ENCODE peak calls at places on chromosomes 12 and 14, in eight cellular contexts. N is skeletal muscle cell, Z is transverse colon, O is stomach, A is aorta, B is hepatocyte, E is coronary artery, K is esophagus squamous epithelium. I is an unnamed sample.

GRCh38 chr14:87170179-87170578 is 822.8 kb downstream of the GALC start:
- DNase-seq in N (no peak), Z (no peak), O (no peak), A (no peak), B (no peak), E (no peak), K (no peak), I (no peak)

GRCh38 chr12:94180558-94181296 is 32.4 kb downstream of the PLXNC1 start:
- DNase-seq in N (no peak), Z (no peak), O (no peak), A (no peak), B (no peak), E (no peak), K (no peak), I (no peak)

GRCh38 chr12:20196767-20197166 is 171.6 kb upstream of the PDE3A start:
- DNase-seq in N (no peak), Z (no peak), O (no peak), A (no peak), B (no peak), E (no peak), K (no peak), I (no peak)

GRCh38 chr12:111398530-111398929 is 7.2 kb upstream of the SH2B3 start:
- DNase-seq in N (no peak), Z (no peak), O (no peak), A (no peak), B (no peak), E (no peak), K (no peak), I (no peak)

GRCh38 chr14:52951730-52952481 is 1.1 kb upstream of the FERMT2 start:
- DNase-seq in N (peak; percentile 59), Z (peak; percentile 18), O (peak; percentile 43), A (no peak), B (peak; percentile 77), E (no peak), K (no peak), I (peak; percentile 50)

GRCh38 chr14:72714094-72714493 is 179.8 kb downstream of the DPF3 start:
- DNase-seq in N (no peak), Z (peak; percentile 24), O (no peak), A (no peak), B (no peak), E (no peak), K (no peak), I (no peak)

GRCh38 chr12:23197266-23197665 is 572.3 kb downstream of the ETNK1 start:
- DNase-seq in N (no peak), Z (no peak), O (no peak), A (no peak), B (no peak), E (no peak), K (no peak), I (no peak)

GRCh38 chr14:74655597-74656389 is 43.8 kb upstream of the LTBP2 start:
- DNase-seq in N (peak; percentile 60), Z (no peak), O (no peak), A (no peak), B (no peak), E (no peak), K (no peak), I (no peak)

GRCh38 chr12:58888131-58888783 is 32.0 kb downstream of the LRIG3 start:
- DNase-seq in N (peak; percentile 49), Z (no peak), O (peak; percentile 37), A (no peak), B (peak; percentile 12), E (no peak), K (no peak), I (peak; percentile 91)

GRCh38 chr14:35196571-35196970 is 74.2 kb downstream of the PRORP start:
- DNase-seq in N (no peak), Z (no peak), O (no peak), A (no peak), B (no peak), E (no peak), K (no peak), I (no peak)

GRCh38 chr14:96576937-96577336 is 74.8 kb downstream of the PAPOLA start:
- DNase-seq in N (no peak), Z (no peak), O (no peak), A (no peak), B (no peak), E (peak; percentile 40), K (no peak), I (no peak)

GRCh38 chr14:53149656-53150319 is 3.3 kb downstream of the DDHD1 start:
- DNase-seq in N (no peak), Z (no peak), O (no peak), A (no peak), B (no peak), E (no peak), K (no peak), I (no peak)

GRCh38 chr12:58670623-58671022 is 249.7 kb downstream of the LRIG3 start:
- DNase-seq in N (no peak), Z (no peak), O (no peak), A (no peak), B (no peak), E (no peak), K (no peak), I (no peak)

GRCh38 chr14:75342762-75343599 is 64.4 kb downstream of the FOS start:
- DNase-seq in N (no peak), Z (no peak), O (no peak), A (no peak), B (no peak), E (no peak), K (no peak), I (no peak)

GRCh38 chr12:48988030-48988649 is 10.0 kb downstream of the WNT1 start:
- DNase-seq in N (no peak), Z (peak; percentile 75), O (peak; percentile 74), A (peak; percentile 93), B (peak; percentile 73), E (no peak), K (no peak), I (no peak)

GRCh38 chr14:56733396-56733795 is 76.9 kb downstream of the OTX2 start:
- DNase-seq in N (no peak), Z (no peak), O (no peak), A (no peak), B (no peak), E (no peak), K (no peak), I (no peak)

GRCh38 chr14:71328183-71328582 is 420.9 kb downstream of the PCNX1 start:
- DNase-seq in N (no peak), Z (no peak), O (no peak), A (no peak), B (no peak), E (no peak), K (no peak), I (no peak)

GRCh38 chr12:81329088-81329487 is 251.2 kb downstream of the ACSS3 start:
- DNase-seq in N (no peak), Z (no peak), O (no peak), A (no peak), B (peak; percentile 12), E (no peak), K (no peak), I (no peak)

GRCh38 chr12:953776-954175 is 4.3 kb upstream of the RAD52 start:
- DNase-seq in N (peak; percentile 4), Z (no peak), O (no peak), A (no peak), B (no peak), E (no peak), K (no peak), I (no peak)

GRCh38 chr14:28769358-28769757 is 2.8 kb downstream of the FOXG1 start:
- DNase-seq in N (no peak), Z (no peak), O (no peak), A (no peak), B (no peak), E (no peak), K (no peak), I (no peak)

GRCh38 chr12:29591140-29592020 is 93.9 kb upstream of the OVCH1 start:
- DNase-seq in N (no peak), Z (no peak), O (no peak), A (no peak), B (peak; percentile 35), E (no peak), K (no peak), I (no peak)

GRCh38 chr14:23351681-23352505 is 794 bp downstream of the SLC22A17 start:
- DNase-seq in N (no peak), Z (no peak), O (no peak), A (peak; percentile 77), B (peak; percentile 42), E (peak; percentile 72), K (no peak), I (no peak)
- H3K4me3 ChIP-seq in N (peak overlapping the region; percentile 84), Z (peak overlapping the region; percentile 45), O (peak overlapping the region; percentile 63), A (peak overlapping the region; percentile 63), B (peak overlapping the region; percentile 68), E (peak overlapping the region; percentile 91), K (peak overlapping the region; percentile 58), I (peak overlapping the region; percentile 65)

DNA sequence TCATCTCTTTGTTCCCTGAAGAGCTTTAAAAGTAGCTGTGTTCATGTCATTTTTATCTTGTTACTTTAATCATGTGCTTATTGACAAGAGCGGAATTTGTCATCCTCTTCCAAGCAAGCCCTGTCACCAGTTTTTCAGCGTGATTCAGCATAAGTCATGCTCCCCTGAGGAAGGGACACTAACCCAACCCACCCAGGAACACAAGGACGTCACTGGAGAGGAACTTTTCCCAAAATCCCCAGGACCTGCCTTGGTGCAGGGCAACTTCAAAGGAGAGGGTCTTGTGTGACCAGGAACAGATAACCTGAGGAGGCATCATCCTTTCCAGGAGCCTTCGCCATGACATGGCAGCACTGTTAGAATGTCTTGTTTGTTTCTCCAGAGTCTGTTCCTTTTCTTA is 107.1 kb upstream of the DIO3 start:
- DNase-seq in N (no peak), Z (no peak), O (peak; percentile 3), A (peak; percentile 27), B (no peak), E (no peak), K (no peak), I (no peak)
- H3K4me3 ChIP-seq in N (no peak overlapping the region), Z (no peak overlapping the region), O (no peak overlapping the region), A (no peak overlapping the region), B (no peak overlapping the region), E (no peak overlapping the region), K (no peak overlapping the region), I (no peak overlapping the region)

GRCh38 chr14:105410642-105411016 is 9.0 kb upstream of the MTA1 start:
- DNase-seq in N (no peak), Z (no peak), O (no peak), A (no peak), B (no peak), E (no peak), K (no peak), I (no peak)
- H3K4me3 ChIP-seq in N (peak overlapping the region; percentile 43), Z (peak overlapping the region; percentile 30), O (peak overlapping the region; percentile 35), A (no peak overlapping the region), B (no peak overlapping the region), E (peak overlapping the region; percentile 65), K (peak overlapping the region; percentile 19), I (no peak overlapping the region)

DNA sequence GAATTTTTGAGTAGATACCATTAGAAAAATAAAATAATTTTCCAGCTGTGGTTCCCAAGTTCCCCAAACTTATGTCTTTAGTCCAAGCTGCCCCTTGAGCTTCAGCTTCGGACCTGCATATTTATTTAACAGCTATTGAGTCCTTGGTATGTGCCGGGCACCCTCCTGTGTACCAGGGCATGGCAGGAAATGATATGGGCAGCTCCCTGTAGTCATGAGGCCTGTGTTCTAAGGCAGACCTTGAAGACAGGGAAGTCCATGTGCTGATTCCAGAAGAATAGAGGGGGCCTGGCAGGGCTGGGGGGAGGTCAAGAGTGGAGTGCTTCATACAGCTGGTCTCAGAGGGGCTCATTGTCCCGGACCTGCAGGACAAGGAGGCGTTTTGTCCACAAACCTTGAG is 29.2 kb downstream of the TRAF3 start:
- DNase-seq in N (no peak), Z (no peak), O (no peak), A (no peak), B (no peak), E (no peak), K (no peak), I (no peak)
- H3K4me3 ChIP-seq in N (no peak overlapping the region), Z (no peak overlapping the region), O (no peak overlapping the region), A (no peak overlapping the region), B (no peak overlapping the region), E (no peak overlapping the region), K (no peak overlapping the region), I (no peak overlapping the region)

I was measured in kidney epithelial cell.